ENCODE peak calls at places on chromosomes 12 and 14, in four cellular contexts. W, Q, L and P are unnamed samples.

GRCh38 chr12:5177096-5177495 is 133.4 kb downstream of the KCNA5 start:
- DNase-seq in W (no peak), Q (no peak), L (no peak), P (no peak)

GRCh38 chr12:87982208-87982607 is 47.0 kb downstream of the C12orf50 start:
- DNase-seq in W (no peak), Q (peak; percentile 35), L (no peak), P (no peak)

GRCh38 chr14:100816950-100817901 is 8.7 kb upstream of the MEG3 start:
- DNase-seq in W (no peak), Q (no peak), L (no peak), P (no peak)

GRCh38 chr12:116358850-116359761 is 81.6 kb upstream of the MED13L start:
- DNase-seq in W (peak; percentile 45), Q (peak; percentile 93), L (peak; percentile 77), P (peak; percentile 99)

GRCh38 chr14:71720978-71721624 is 211.1 kb upstream of the RGS6 start:
- DNase-seq in W (no peak), Q (peak; percentile 82), L (peak; percentile 30), P (peak; percentile 73)

GRCh38 chr12:105445261-105446015 is 114.9 kb downstream of the C12orf75 start:
- DNase-seq in W (no peak), Q (peak; percentile 74), L (no peak), P (no peak)

GRCh38 chr14:99603471-99603933 is 505 bp downstream of the CCDC85C start:
- DNase-seq in W (peak; percentile 41), Q (no peak), L (peak; percentile 61), P (peak; percentile 66)

GRCh38 chr12:93145086-93145485 is 216.0 kb upstream of the EEA1 start:
- DNase-seq in W (no peak), Q (no peak), L (no peak), P (no peak)

GRCh38 chr14:54002653-54003052 is 46.0 kb upstream of the BMP4 start:
- DNase-seq in W (no peak), Q (peak; percentile 73), L (no peak), P (no peak)

GRCh38 chr12:107568718-107569117 is 116.9 kb upstream of the PWP1 start:
- DNase-seq in W (no peak), Q (no peak), L (no peak), P (no peak)

GRCh38 chr12:76030378-76031080 is 1.0 kb downstream of the PHLDA1 start:
- DNase-seq in W (peak; percentile 49), Q (peak; percentile 30), L (peak; percentile 49), P (peak; percentile 73)

GRCh38 chr14:76227450-76228050 is 75.8 kb downstream of the GPATCH2L start:
- DNase-seq in W (no peak), Q (peak; percentile 53), L (no peak), P (peak; percentile 78)

GRCh38 chr14:77376380-77376770 is 519 bp downstream of the TMED8 start:
- DNase-seq in W (peak; percentile 31), Q (peak; percentile 7), L (peak; percentile 44), P (peak; percentile 56)

GRCh38 chr12:92365836-92366235 is 220.2 kb upstream of the BTG1 start:
- DNase-seq in W (no peak), Q (no peak), L (no peak), P (no peak)

GRCh38 chr14:95320076-95320895 is 578 bp upstream of the CLMN start:
- DNase-seq in W (no peak), Q (no peak), L (peak; percentile 48), P (no peak)

GRCh38 chr14:79544671-79545070 is 666.6 kb downstream of the DIO2 start:
- DNase-seq in W (no peak), Q (peak; percentile 80), L (no peak), P (no peak)

GRCh38 chr12:56687225-56688128 is 607 bp downstream of the PTGES3 start:
- DNase-seq in W (peak; percentile 57), Q (no peak), L (peak; percentile 70), P (peak; percentile 72)

GRCh38 chr12:7142057-7142644 is 12.0 kb downstream of the CLSTN3 start:
- DNase-seq in W (peak; percentile 50), Q (peak; percentile 41), L (peak; percentile 70), P (peak; percentile 68)

GRCh38 chr14:100031506-100032281 is 33.5 kb upstream of the EVL start:
- DNase-seq in W (no peak), Q (peak; percentile 97), L (no peak), P (peak; percentile 80)

GRCh38 chr12:96425973-96426372 is 25.7 kb upstream of the CDK17 start:
- DNase-seq in W (no peak), Q (no peak), L (no peak), P (peak; percentile 50)

GRCh38 chr14:21041676-21042433 is at the start of gene RNASE7:
- DNase-seq in W (no peak), Q (peak; percentile 48), L (no peak), P (no peak)

GRCh38 chr12:232731-233614 is 19.0 kb upstream of the SLC6A12 start:
- DNase-seq in W (no peak), Q (no peak), L (no peak), P (peak; percentile 89)

GRCh38 chr14:24069411-24069735 is 2.0 kb upstream of the CPNE6 start:
- DNase-seq in W (no peak), Q (no peak), L (no peak), P (no peak)